ENCODE peak calls at places on chromosomes 12 and 14, in six cellular contexts. J is fibroblast of lung; O is mesenchymal stem cell; D is upper lobe of left lung; T is left ventricle myocardium inferior; B is CD8-positive, alpha-beta memory T cell. C is an unnamed sample. For H3K4me1, the result is how much of the 10 kb centered on the place peaks cover.

GRCh38 chr12:104279164-104279563 is 24.4 kb upstream of the EID3 start:
- DNase-seq in J (no peak), O (no peak), D (no peak), T (no peak), B (no peak), C (no peak)

GRCh38 chr14:83568141-83568540 is 1961.8 kb upstream of the FLRT2 start:
- DNase-seq in J (peak), O (no peak), D (no peak), T (no peak), B (no peak), C (no peak)

GRCh38 chr12:92324849-92325500 is 179.3 kb upstream of the BTG1 start:
- DNase-seq in J (no peak), O (no peak), D (no peak), T (no peak), B (no peak), C (no peak)

GRCh38 chr14:104341532-104342434 is 203.4 kb downstream of the KIF26A start:
- DNase-seq in J (no peak), O (no peak), D (peak), T (no peak), B (no peak), C (peak)

GRCh38 chr14:103690332-103690731 is 24.9 kb downstream of the XRCC3 start:
- DNase-seq in J (no peak), O (no peak), D (no peak), T (no peak), B (no peak), C (no peak)

GRCh38 chr12:57657744-57658143 is 24.7 kb upstream of the B4GALNT1 start:
- DNase-seq in J (peak), O (no peak), D (peak), T (no peak), B (no peak), C (no peak)

GRCh38 chr12:31019561-31020308 is 53.9 kb upstream of the DDX11 start:
- DNase-seq in J (no peak), O (no peak), D (peak), T (no peak), B (no peak), C (no peak)

GRCh38 chr12:55955344-55955743 is 10.5 kb downstream of the PMEL start:
- DNase-seq in J (no peak), O (no peak), D (no peak), T (no peak), B (no peak), C (no peak)

GRCh38 chr14:70018713-70019201 is 139.5 kb downstream of the SMOC1 start:
- DNase-seq in J (peak), O (peak), D (no peak), T (peak), B (no peak), C (peak)

GRCh38 chr14:91416744-91417133 is 881 bp downstream of the CCDC88C start:
- DNase-seq in J (no peak), O (no peak), D (peak), T (no peak), B (no peak), C (no peak)
- H3K4me1 ChIP-seq in J (under half), O (under half), D (under half), T (under half), B (under half), C (under half)

GRCh38 chr14:73784065-73784987 is 67.3 kb upstream of the PTGR2 start:
- DNase-seq in J (peak), O (peak), D (peak), T (no peak), B (no peak), C (no peak)
- H3K4me1 ChIP-seq in J (under half), O (under half), D (under half), T (half or more), B (half or more), C (half or more)

GRCh38 chr12:47946413-47947107 is 16.8 kb upstream of the TMEM106C start:
- DNase-seq in J (peak), O (peak), D (peak), T (no peak), B (no peak), C (no peak)
- H3K4me1 ChIP-seq in J (under half), O (under half), D (under half), T (under half), B (under half), C (under half)

GRCh38 chr12:120369476-120370342 is 745 bp upstream of the MSI1 start:
- DNase-seq in J (no peak), O (no peak), D (no peak), T (no peak), B (no peak), C (no peak)
- H3K4me1 ChIP-seq in J (under half), O (under half), D (under half), T (under half), B (under half), C (under half)